ENCODE peak calls at places on chromosomes 2 and 18, in ten cellular contexts. Y, C, P, U, A, Q, X, O, L and Z are unnamed samples.

GRCh38 chr2:12059616-12060441 is 313.4 kb downstream of the LPIN1 start:
- DNase-seq in P (no peak), Y (no peak), L (peak), A (no peak), O (no peak), Q (peak), X (no peak), U (no peak), C (no peak), Z (no peak)

GRCh38 chr2:60353863-60354262 is 199.6 kb downstream of the BCL11A start:
- DNase-seq in Q (no peak), A (no peak), L (no peak), X (no peak), U (no peak), P (no peak), C (no peak), Y (no peak), O (no peak), Z (no peak)

GRCh38 chr2:20439193-20439475 is 7.7 kb upstream of the RHOB start:
- DNase-seq in X (no peak), A (peak), P (no peak), Q (no peak), Y (no peak), O (no peak), C (no peak), U (no peak), L (no peak), Z (peak)

GRCh38 chr2:67633212-67633856 is 236.2 kb downstream of the ETAA1 start:
- DNase-seq in P (no peak), Y (no peak), Q (no peak), U (no peak), A (peak), C (no peak), X (no peak), O (no peak), L (no peak), Z (no peak)

GRCh38 chr2:3282056-3282998 is 95.3 kb downstream of the EIPR1 start:
- DNase-seq in Q (peak), C (no peak), L (peak), A (no peak), O (peak), P (peak), X (no peak), Y (no peak), U (peak), Z (peak)

GRCh38 chr2:12704378-12704777 is 12.4 kb upstream of the TRIB2 start:
- DNase-seq in X (no peak), L (no peak), A (peak), C (no peak), U (no peak), Q (peak), O (no peak), Y (no peak), P (no peak), Z (no peak)

GRCh38 chr2:53075760-53076159 is 691.8 kb upstream of the CHAC2 start:
- DNase-seq in U (no peak), P (no peak), C (no peak), X (no peak), Q (no peak), A (no peak), L (no peak), Y (no peak), O (no peak), Z (no peak)

GRCh38 chr2:161177969-161178368 is 17.7 kb downstream of the TANK start:
- DNase-seq in X (no peak), A (no peak), C (no peak), O (no peak), U (no peak), L (no peak), Y (no peak), P (no peak), Q (no peak), Z (no peak)

GRCh38 chr2:51812138-51812866 is 780.4 kb upstream of the NRXN1 start:
- DNase-seq in Y (no peak), X (no peak), Q (peak), P (no peak), C (no peak), U (no peak), A (peak), L (no peak), O (no peak), Z (no peak)

GRCh38 chr18:75374466-75374865 is 53.0 kb downstream of the SMIM21 start:
- DNase-seq in U (no peak), O (no peak), C (no peak), A (no peak), X (no peak), Y (no peak), P (no peak), Q (no peak), L (no peak), Z (no peak)

GRCh38 chr18:47969851-47970250 is 39.4 kb upstream of the SMAD2 start:
- DNase-seq in C (no peak), A (peak), L (no peak), X (no peak), Q (no peak), Y (no peak), P (no peak), U (no peak), O (no peak), Z (no peak)

GRCh38 chr2:241351640-241352031 is 4.4 kb upstream of the FARP2 start:
- DNase-seq in O (no peak), Q (no peak), P (no peak), A (no peak), X (no peak), L (no peak), C (no peak), U (no peak), Y (no peak), Z (no peak)